ENCODE peak calls at places on chromosome 12, in four cellular contexts. R is upper lobe of left lung, Z is spleen, Y is HepG2. Q is an unnamed sample.

GRCh38 chr12:120978296-120979219 is at the start of gene HNF1A:
- DNase-seq in R (peak; percentile 74), Z (no peak), Y (peak; percentile 95), Q (no peak)

GRCh38 chr12:63206908-63207307 is 55.9 kb upstream of the AVPR1A start:
- DNase-seq in R (no peak), Z (no peak), Y (no peak), Q (no peak)

GRCh38 chr12:71865166-71865713 is 25.7 kb downstream of the TBC1D15 start:
- DNase-seq in R (no peak), Z (no peak), Y (no peak), Q (no peak)

GRCh38 chr12:83378186-83378727 is 691.6 kb downstream of the TMTC2 start:
- DNase-seq in R (no peak), Z (no peak), Y (no peak), Q (no peak)

GRCh38 chr12:48125985-48126384 is 6.8 kb downstream of the PFKM start:
- DNase-seq in R (no peak), Z (no peak), Y (no peak), Q (no peak)

GRCh38 chr12:49720214-49720613 is 13.0 kb upstream of the FMNL3 start:
- DNase-seq in R (no peak), Z (no peak), Y (peak; percentile 52), Q (no peak)

GRCh38 chr12:42589465-42590323 is at the start of gene PRICKLE1:
- DNase-seq in R (peak; percentile 92), Z (peak; percentile 82), Y (no peak), Q (peak; percentile 25)

GRCh38 chr12:30438526-30439120 is 257.0 kb downstream of the IPO8 start:
- DNase-seq in R (no peak), Z (no peak), Y (no peak), Q (no peak)

GRCh38 chr12:119448737-119449136 is 114.2 kb downstream of the CCDC60 start:
- DNase-seq in R (no peak), Z (no peak), Y (no peak), Q (no peak)

GRCh38 chr12:29148065-29148957 is 767 bp upstream of the FAR2 start:
- DNase-seq in R (no peak), Z (peak; percentile 81), Y (no peak), Q (no peak)

GRCh38 chr12:46763230-46763629 is 62.6 kb downstream of the SLC38A4 start:
- DNase-seq in R (no peak), Z (no peak), Y (no peak), Q (no peak)

DNA sequence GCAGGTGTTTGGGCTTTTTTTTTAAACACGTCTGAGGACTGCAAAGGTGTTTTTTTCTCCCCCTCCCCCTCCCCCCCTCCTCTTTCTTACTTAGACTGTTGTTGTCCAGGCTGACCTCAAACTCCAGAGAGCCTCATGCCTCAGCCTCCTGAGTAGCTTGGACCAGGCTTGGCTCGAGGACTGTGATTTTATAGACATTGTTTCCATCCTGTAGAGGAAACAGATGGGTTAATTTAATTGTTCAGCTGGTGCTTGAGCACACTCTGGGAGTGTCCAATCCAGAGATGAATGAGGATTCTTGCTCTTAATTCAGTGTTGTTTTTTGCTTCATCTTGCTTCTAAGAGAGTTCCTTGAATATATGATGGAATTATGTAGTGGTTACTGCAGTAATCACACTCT is 42.1 kb downstream of the RASSF3 start:
- DNase-seq in R (no peak), Z (no peak), Y (no peak), Q (no peak)
- H3K27ac ChIP-seq in R (no peak overlapping the region), Z (no peak overlapping the region), Y (no peak overlapping the region), Q (no peak overlapping the region)

GRCh38 chr12:116495260-116495659 is 63.9 kb upstream of the MAP1LC3B2 start:
- DNase-seq in R (no peak), Z (no peak), Y (no peak), Q (no peak)
- TF ChIP-seq POLR2AphosphoS5 in R (no peak), Z (no peak), Y (no peak), Q (no peak)

GRCh38 chr12:52495385-52495784 is 2.3 kb upstream of the KRT6A start:
- DNase-seq in R (no peak), Z (no peak), Y (no peak), Q (no peak)

GRCh38 chr12:52493172-52493571 is at the start of gene KRT6A:
- DNase-seq in R (no peak), Z (no peak), Y (no peak), Q (no peak)

GRCh38 chr12:52494100-52494499 is 1.0 kb upstream of the KRT6A start:
- DNase-seq in R (no peak), Z (no peak), Y (no peak), Q (no peak)

GRCh38 chr12:52496054-52496453 is 3.0 kb upstream of the KRT6A start:
- DNase-seq in R (no peak), Z (no peak), Y (no peak), Q (no peak)

GRCh38 chr12:52494518-52494917 is 1.5 kb upstream of the KRT6A start:
- DNase-seq in R (no peak), Z (no peak), Y (no peak), Q (no peak)
- H3K27ac ChIP-seq in R (no peak overlapping the region), Z (no peak overlapping the region), Y (no peak overlapping the region), Q (no peak overlapping the region)

GRCh38 chr12:51904951-51905471 is 2.3 kb upstream of the ACVRL1 start:
- DNase-seq in R (no peak), Z (no peak), Y (no peak), Q (no peak)
- TF ChIP-seq POLR2AphosphoS5 in R (peak; percentile 11), Z (no peak), Y (no peak), Q (no peak)

GRCh38 chr12:53844989-53845836 is 93.4 kb upstream of the HOXC13 start:
- DNase-seq in R (no peak), Z (no peak), Y (no peak), Q (no peak)

GRCh38 chr12:53843545-53843944 is 91.8 kb upstream of the CISTR start:
- DNase-seq in R (no peak), Z (no peak), Y (no peak), Q (no peak)

GRCh38 chr12:53845932-53846331 is 92.7 kb upstream of the HOXC13 start:
- DNase-seq in R (no peak), Z (no peak), Y (no peak), Q (no peak)

GRCh38 chr12:53849113-53849512 is 89.5 kb upstream of the HOXC13 start:
- DNase-seq in R (no peak), Z (no peak), Y (no peak), Q (no peak)
- H3K27ac ChIP-seq in R (no peak overlapping the region), Z (no peak overlapping the region), Y (no peak overlapping the region), Q (no peak overlapping the region)

GRCh38 chr12:122834229-122834920 is 882 bp upstream of the HIP1R start:
- DNase-seq in R (peak; percentile 84), Z (peak; percentile 85), Y (peak; percentile 58), Q (peak; percentile 15)

GRCh38 chr12:122825773-122826724 is 9.2 kb upstream of the HIP1R start:
- DNase-seq in R (no peak), Z (peak; percentile 67), Y (no peak), Q (no peak)

GRCh38 chr12:122834921-122835692 is at the start of gene HIP1R:
- DNase-seq in R (peak; percentile 92), Z (peak; percentile 90), Y (no peak), Q (no peak)

GRCh38 chr12:122827258-122827657 is 8.0 kb upstream of the HIP1R start:
- DNase-seq in R (no peak), Z (no peak), Y (no peak), Q (no peak)

GRCh38 chr12:122830517-122831214 is 4.6 kb upstream of the HIP1R start:
- DNase-seq in R (no peak), Z (peak; percentile 30), Y (no peak), Q (peak; percentile 27)
- TF ChIP-seq POLR2AphosphoS5 in R (peak; percentile 16), Z (no peak), Y (no peak), Q (no peak)

DNA sequence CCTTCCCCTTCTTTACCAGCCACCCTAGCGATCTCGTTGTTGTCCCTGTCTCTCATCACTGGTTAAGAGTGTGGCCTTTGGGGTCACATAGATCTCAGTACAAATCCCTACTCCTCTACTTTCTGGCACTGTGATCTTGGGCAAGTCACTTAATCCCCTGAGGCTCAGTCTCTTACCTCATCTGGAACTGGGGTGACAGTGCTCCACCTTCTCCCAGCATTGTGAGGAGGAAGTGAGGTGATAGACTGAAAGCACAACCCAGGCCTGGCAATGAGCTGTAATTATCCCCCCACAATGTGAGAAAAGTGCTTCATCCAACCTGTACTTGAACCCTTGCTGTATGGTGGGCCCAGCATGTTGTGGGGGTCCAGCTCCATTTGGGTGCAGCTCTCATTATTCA is 48.0 kb downstream of the IRAK3 start:
- DNase-seq in R (no peak), Z (no peak), Y (no peak), Q (peak; percentile 87)
- H3K27ac ChIP-seq in R (no peak overlapping the region), Z (no peak overlapping the region), Y (no peak overlapping the region), Q (peak overlapping the region; percentile 96)

GRCh38 chr12:86256169-86256568 is at the start of gene MGAT4C:
- DNase-seq in R (no peak), Z (no peak), Y (no peak), Q (no peak)
- TF ChIP-seq POLR2AphosphoS5 in R (no peak), Z (no peak), Y (no peak), Q (no peak)